ENCODE peak calls at places on chromosomes 2 and 18, in six cellular contexts. K is right lobe of liver; X is colonic mucosa; G is osteoblast; B is hepatocyte; V is CD8-positive, alpha-beta T cell. E is an unnamed sample.

GRCh38 chr2:172985139-172985874 is 90.3 kb upstream of the MAP3K20 start:
- DNase-seq in V (no peak), G (peak), B (no peak), K (peak), X (no peak), E (no peak)

GRCh38 chr2:72146357-72147302 is 1.0 kb downstream of the CYP26B1 start:
- DNase-seq in X (no peak), B (peak), K (peak), G (peak), V (no peak), E (peak)

GRCh38 chr2:46495347-46496030 is 16.1 kb downstream of the TMEM247 start:
- DNase-seq in B (no peak), V (no peak), G (peak), X (peak), K (no peak), E (no peak)

GRCh38 chr2:44547713-44548112 is 186.0 kb downstream of the CAMKMT start:
- DNase-seq in G (no peak), K (no peak), B (no peak), V (no peak), X (no peak), E (no peak)

GRCh38 chr18:49510393-49511115 is 23.5 kb upstream of the C18orf32 start:
- DNase-seq in G (peak), X (peak), K (peak), B (peak), V (peak), E (no peak)

GRCh38 chr2:147800316-147800715 is 44.5 kb upstream of the ACVR2A start:
- DNase-seq in K (no peak), X (no peak), G (no peak), V (no peak), B (no peak), E (no peak)

GRCh38 chr2:230915297-230915696 is 9.7 kb downstream of the GPR55 start:
- DNase-seq in B (no peak), V (no peak), K (peak), X (no peak), G (no peak), E (no peak)

GRCh38 chr18:50973367-50974126 is 5.7 kb downstream of the ELAC1 start:
- DNase-seq in V (no peak), K (peak), X (no peak), B (peak), G (peak), E (no peak)

GRCh38 chr2:213818436-213818835 is 534.2 kb downstream of the SPAG16 start:
- DNase-seq in G (no peak), V (no peak), B (no peak), X (no peak), K (no peak), E (no peak)

GRCh38 chr2:181573140-181573736 is 83.7 kb downstream of the CERKL start:
- DNase-seq in G (no peak), K (no peak), B (peak), X (no peak), V (no peak), E (no peak)

GRCh38 chr2:238790126-238790820 is 57.6 kb upstream of the TWIST2 start:
- DNase-seq in V (no peak), B (no peak), K (no peak), G (no peak), X (no peak), E (no peak)

GRCh38 chr2:217979151-217979811 is 23.5 kb downstream of the TNS1 start:
- DNase-seq in K (no peak), G (peak), V (no peak), X (no peak), B (no peak), E (no peak)

GRCh38 chr2:109020217-109020637 is 31.2 kb upstream of the EDAR start:
- DNase-seq in V (no peak), B (no peak), K (no peak), X (no peak), G (no peak), E (no peak)

GRCh38 chr2:240820607-240821428 is 799 bp upstream of the KIF1A start:
- DNase-seq in X (no peak), G (peak), V (no peak), K (no peak), B (peak), E (no peak)

GRCh38 chr2:145036421-145036901 is 516.5 kb upstream of the ZEB2 start:
- DNase-seq in K (no peak), G (peak), V (no peak), X (no peak), B (no peak), E (no peak)

GRCh38 chr2:31475692-31476091 is 61.1 kb upstream of the XDH start:
- DNase-seq in V (no peak), B (no peak), X (no peak), K (no peak), G (peak), E (no peak)

GRCh38 chr2:27489118-27489497 is 435 bp downstream of the IFT172 start:
- DNase-seq in K (no peak), B (peak), V (no peak), X (peak), G (peak), E (no peak)

GRCh38 chr2:23826771-23827170 is 100.2 kb downstream of the ATAD2B start:
- DNase-seq in X (no peak), G (no peak), B (no peak), K (no peak), V (no peak), E (no peak)

GRCh38 chr2:197969391-197969893 is 165.0 kb downstream of the PLCL1 start:
- DNase-seq in K (no peak), V (no peak), X (no peak), B (peak), G (no peak), E (no peak)

GRCh38 chr18:78999939-79000338 is 20.3 kb downstream of the SALL3 start:
- DNase-seq in B (peak), G (no peak), X (no peak), K (no peak), V (no peak), E (no peak)

GRCh38 chr2:84906108-84906899 is 848 bp downstream of the TMSB10 start:
- DNase-seq in K (peak), V (no peak), G (peak), X (peak), B (peak), E (no peak)
- H3K4me3 ChIP-seq in K (peak), V (peak), G (peak), X (peak), B (peak), E (peak)

GRCh38 chr2:96866986-96867755 is 2.7 kb downstream of the SEMA4C start:
- DNase-seq in V (no peak), B (no peak), X (no peak), G (peak), K (no peak), E (no peak)
- H3K27ac ChIP-seq in V (no peak), B (peak), X (peak), G (peak), K (peak), E (peak)

DNA sequence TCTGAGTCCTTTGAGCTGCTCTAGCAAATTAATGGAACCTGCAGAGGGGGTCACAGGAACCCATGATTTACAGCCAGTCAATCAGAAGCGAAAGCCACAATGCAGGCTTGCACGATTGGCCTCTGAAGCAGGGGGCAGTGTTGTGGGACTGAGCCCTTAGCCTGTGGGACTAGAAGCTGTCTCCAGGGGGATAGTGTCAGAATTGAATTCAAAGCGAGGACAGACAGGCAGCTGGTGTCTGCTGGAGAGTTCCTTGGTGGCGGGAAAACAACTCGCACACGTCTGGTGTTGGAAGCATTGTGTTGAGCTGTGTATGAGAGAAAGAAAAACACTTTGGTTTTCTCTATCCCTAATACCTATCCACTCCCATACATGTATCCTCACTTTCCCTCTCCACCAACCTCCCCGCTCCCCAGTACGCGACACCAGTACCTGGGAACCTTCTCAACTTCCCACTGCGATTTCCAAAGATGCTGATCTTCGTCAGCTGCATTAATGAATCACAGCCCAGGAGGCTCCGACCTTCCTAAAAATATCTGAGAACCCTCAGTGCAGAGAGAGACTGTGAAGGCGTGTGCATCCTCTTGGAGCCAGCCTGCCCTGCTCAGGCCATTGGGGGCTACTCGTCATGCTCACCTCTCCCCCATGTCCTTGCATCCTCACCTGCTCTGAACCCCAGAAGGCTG is 88.2 kb downstream of the HS1BP3 start:
- DNase-seq in K (no peak), B (no peak), G (peak), X (no peak), V (no peak), E (no peak)
- TF ChIP-seq CTCF in K (no peak), B (peak), G (peak), X (no peak), V (no peak), E (no peak)

DNA sequence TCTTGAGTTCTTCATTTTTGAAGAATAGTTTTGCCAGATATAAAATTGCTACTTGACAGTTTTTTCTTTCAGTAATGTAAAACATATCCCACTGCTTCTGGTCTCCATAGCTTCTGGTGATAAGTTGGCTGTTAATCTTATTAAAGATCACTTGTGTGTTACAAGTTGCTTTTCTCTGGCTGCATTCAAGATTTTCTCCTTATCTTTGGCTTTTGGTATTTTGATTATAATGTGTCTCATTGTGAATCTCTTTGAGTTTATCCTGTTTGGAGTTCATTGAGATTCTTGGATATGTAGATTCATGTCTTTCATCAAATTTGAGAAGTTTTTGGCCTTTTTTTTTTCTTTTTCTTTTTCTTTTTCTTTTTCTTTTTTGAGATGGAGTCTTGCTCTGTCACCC is 20.2 kb upstream of the ADNP2 start:
- DNase-seq in K (no peak), G (no peak), B (no peak), X (no peak), V (no peak), E (no peak)
- H3K4me3 ChIP-seq in K (no peak), G (no peak), B (no peak), X (no peak), V (no peak), E (no peak)

E was measured in coronary artery.